ENCODE peak calls at places on chromosomes 6 and 20, in six cellular contexts. P is cardiac muscle cell, Z is endothelial cell, B is CD14-positive monocyte, T is A549, X is ascending aorta. N is an unnamed sample.

GRCh38 chr6:134577998-134578397 is 260.1 kb upstream of the SGK1 start:
- DNase-seq in Z (no peak), B (no peak), P (peak; percentile 20), X (no peak), T (peak; percentile 32), N (no peak)

GRCh38 chr6:118893095-118893881 is 664 bp upstream of the ASF1A start:
- DNase-seq in T (peak; percentile 16), X (peak; percentile 70), B (no peak), P (peak; percentile 79), Z (peak; percentile 29), N (no peak)

GRCh38 chr20:55415567-55416142 is 589.7 kb downstream of the CBLN4 start:
- DNase-seq in P (peak; percentile 0), B (no peak), T (peak; percentile 13), X (no peak), Z (no peak), N (no peak)

GRCh38 chr20:11229772-11230171 is 556.0 kb upstream of the JAG1 start:
- DNase-seq in Z (no peak), T (peak; percentile 66), X (peak; percentile 91), B (no peak), P (peak; percentile 98), N (no peak)

GRCh38 chr20:44629542-44629941 is 22.0 kb downstream of the ADA start:
- DNase-seq in P (no peak), Z (no peak), T (no peak), B (no peak), X (no peak), N (no peak)

GRCh38 chr6:109240370-109241084 is 141.7 kb downstream of the CD164 start:
- DNase-seq in X (no peak), T (no peak), Z (no peak), P (no peak), B (no peak), N (no peak)

GRCh38 chr6:117446851-117447250 is 21.1 kb upstream of the ROS1 start:
- DNase-seq in Z (no peak), X (no peak), T (no peak), P (no peak), B (no peak), N (no peak)

GRCh38 chr6:152635949-152636674 is 1.1 kb downstream of the SYNE1 start:
- DNase-seq in B (no peak), T (no peak), Z (no peak), X (no peak), P (peak; percentile 53), N (no peak)

GRCh38 chr6:30727920-30728605 is 7.9 kb downstream of the TUBB start:
- DNase-seq in X (no peak), Z (no peak), P (peak; percentile 63), T (peak; percentile 56), B (no peak), N (no peak)

GRCh38 chr6:158471339-158471738 is 88.6 kb upstream of the TMEM181 start:
- DNase-seq in B (no peak), T (no peak), Z (no peak), P (no peak), X (no peak), N (no peak)

GRCh38 chr20:49320460-49320859 is 42.6 kb upstream of the ZNFX1 start:
- DNase-seq in P (peak; percentile 74), T (peak; percentile 78), Z (peak; percentile 46), X (no peak), B (no peak), N (no peak)

GRCh38 chr6:169991031-169991390 is 239.6 kb downstream of the ERMARD start:
- DNase-seq in P (no peak), X (peak; percentile 31), Z (no peak), T (no peak), B (no peak), N (no peak)

GRCh38 chr6:139981810-139982550 is 607.5 kb upstream of the CITED2 start:
- DNase-seq in Z (peak; percentile 10), P (peak; percentile 66), B (no peak), X (no peak), T (peak; percentile 71), N (no peak)

GRCh38 chr6:168578036-168578435 is 137.1 kb downstream of the SMOC2 start:
- DNase-seq in X (peak; percentile 66), T (no peak), B (no peak), P (no peak), Z (no peak), N (no peak)

DNA sequence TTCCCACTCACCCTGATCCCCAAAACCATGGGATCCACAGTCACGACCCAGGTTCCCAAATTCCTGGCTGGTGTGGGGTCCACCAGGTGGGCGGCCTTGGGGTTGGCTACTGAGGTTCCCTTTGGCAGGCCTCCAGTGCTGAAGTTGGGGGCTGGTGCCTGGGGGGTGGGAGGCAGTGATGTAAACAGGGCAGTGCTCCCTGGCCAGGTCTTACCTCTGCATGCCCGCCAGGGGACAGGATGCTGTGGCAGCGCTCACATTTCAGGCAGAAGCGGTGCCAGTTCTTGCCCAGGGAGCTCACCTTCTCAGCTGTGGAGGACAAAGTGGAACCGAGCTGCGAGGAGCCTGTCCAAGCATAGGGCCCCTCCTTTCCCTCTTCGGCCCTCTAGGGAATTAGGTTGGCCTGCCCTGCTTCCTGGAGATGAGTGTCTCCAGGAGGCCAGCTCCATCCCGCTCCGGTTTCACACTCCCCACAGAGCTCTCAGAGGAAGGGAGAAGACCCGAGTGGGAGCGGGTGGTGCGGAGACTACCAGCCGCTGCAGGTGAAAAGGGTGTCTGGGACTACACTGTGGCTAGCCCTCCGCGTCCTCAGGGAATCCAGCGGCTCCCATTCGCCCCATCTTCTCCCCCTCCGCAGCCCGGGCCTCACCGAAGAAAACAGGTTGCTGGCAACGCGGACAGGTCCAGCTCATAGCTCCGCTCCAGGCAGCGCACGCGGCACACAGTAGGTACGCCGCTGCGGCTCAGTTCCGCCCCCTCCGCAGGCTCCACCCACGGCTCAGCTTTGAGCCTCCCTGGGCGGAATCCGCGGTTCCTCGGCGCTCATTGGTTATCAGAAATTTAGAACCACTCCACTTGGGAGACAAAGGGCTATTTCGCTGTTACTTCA is at the start of gene CRIP3:
- DNase-seq in Z (no peak), T (peak; percentile 54), P (peak; percentile 67), X (no peak), B (no peak), N (no peak)
- TF ChIP-seq CTCF in Z (no peak), T (peak; percentile 23), P (peak; percentile 33), X (no peak), B (peak; percentile 64), N (no peak)

GRCh38 chr6:14499804-14500203 is 382.2 kb downstream of the CD83 start:
- DNase-seq in Z (no peak), B (no peak), X (no peak), P (peak; percentile 70), T (peak; percentile 63), N (no peak)
- TF ChIP-seq CTCF in Z (no peak), B (no peak), X (no peak), P (no peak), T (no peak), N (no peak)

DNA sequence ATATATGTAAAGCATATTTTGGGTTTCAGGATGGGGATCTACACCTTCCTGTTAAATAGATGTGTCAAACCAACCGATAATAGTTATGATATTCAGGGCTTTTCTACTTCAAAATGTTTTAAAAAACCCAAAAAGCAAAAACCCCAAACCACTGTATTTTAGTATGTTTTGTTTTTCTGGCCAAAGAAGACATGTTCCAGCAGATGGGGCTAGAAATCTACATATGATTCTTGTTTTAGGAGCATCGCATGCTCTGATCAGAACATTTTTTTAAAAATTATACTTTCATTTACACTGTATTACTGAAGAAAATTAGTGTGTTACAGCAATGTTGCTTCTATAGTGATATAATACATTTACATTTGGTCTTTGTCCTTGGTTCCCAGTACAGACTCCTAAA is 11.0 kb downstream of the RMND1 start:
- DNase-seq in Z (no peak), T (no peak), P (peak; percentile 60), B (no peak), X (no peak), N (no peak)
- TF ChIP-seq CTCF in Z (no peak), T (peak; percentile 27), P (peak; percentile 50), B (peak; percentile 64), X (no peak), N (no peak)

GRCh38 chr6:5215181-5215580 is 45.6 kb downstream of the LYRM4 start:
- DNase-seq in T (no peak), Z (no peak), B (no peak), P (peak; percentile 14), X (no peak), N (no peak)

GRCh38 chr6:5219292-5219691 is 41.5 kb downstream of the LYRM4 start:
- DNase-seq in Z (no peak), X (no peak), B (no peak), P (no peak), T (no peak), N (no peak)

GRCh38 chr6:5215799-5216198 is 45.0 kb downstream of the LYRM4 start:
- DNase-seq in T (no peak), X (no peak), B (no peak), P (no peak), Z (no peak), N (no peak)

GRCh38 chr6:5214570-5215052 is 46.1 kb downstream of the LYRM4 start:
- DNase-seq in X (peak; percentile 71), Z (peak; percentile 81), T (peak; percentile 25), B (no peak), P (peak; percentile 94), N (no peak)

DNA sequence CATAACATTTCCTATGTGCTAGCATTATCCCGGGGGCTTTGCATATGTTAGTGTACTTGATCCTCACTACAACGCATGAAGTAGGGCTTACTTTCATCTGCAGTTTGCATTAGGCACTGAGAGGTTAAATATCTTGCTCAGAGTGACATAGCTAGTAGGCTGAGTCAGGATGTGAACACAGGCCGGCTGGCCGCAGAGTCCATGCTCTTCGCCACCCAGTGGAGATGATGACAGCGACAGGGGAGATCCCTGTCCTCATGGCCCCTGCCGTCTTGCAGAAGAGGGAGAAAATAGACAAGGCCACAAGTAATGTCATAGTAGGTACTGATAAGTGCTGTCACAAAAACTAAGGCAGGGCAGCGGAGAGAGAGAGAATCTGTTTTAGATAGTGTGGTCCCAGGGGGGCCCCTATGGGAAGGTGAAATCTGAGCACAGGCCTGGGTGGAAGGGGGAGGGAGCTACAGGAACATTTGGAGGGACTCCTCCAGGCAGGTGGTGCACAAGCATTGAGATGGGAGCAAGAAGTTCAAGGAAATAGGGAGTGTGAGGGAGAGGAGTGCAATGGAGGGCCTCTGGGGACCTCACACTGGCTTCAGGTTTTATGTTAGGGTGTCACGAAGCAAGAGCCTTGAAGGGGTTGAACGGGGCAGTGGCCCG is 46.8 kb downstream of the LYRM4 start:
- DNase-seq in P (peak; percentile 52), T (no peak), X (no peak), Z (no peak), B (no peak), N (no peak)
- TF ChIP-seq CTCF in P (peak; percentile 29), T (no peak), X (no peak), Z (no peak), B (no peak), N (no peak)

N was measured in omental fat pad.